ENCODE peak calls at places on chromosome 20, in seven cellular contexts. Y, T, G, O, Z, C and A are unnamed samples.

GRCh38 chr20:20233041-20233514 is 134.8 kb upstream of the INSM1 start:
- DNase-seq in Y (no peak), T (peak), G (no peak), O (no peak), Z (no peak), C (no peak), A (no peak)

GRCh38 chr20:297925-298754 is 770 bp downstream of the ZCCHC3 start:
- DNase-seq in Y (peak), T (peak), G (peak), O (peak), Z (peak), C (no peak), A (peak)

GRCh38 chr20:57581202-57582028 is 20.5 kb downstream of the PCK1 start:
- DNase-seq in Y (no peak), T (no peak), G (no peak), O (no peak), Z (no peak), C (no peak), A (no peak)

GRCh38 chr20:15031546-15032351 is 694.3 kb upstream of the FLRT3 start:
- DNase-seq in Y (no peak), T (no peak), G (no peak), O (no peak), Z (no peak), C (no peak), A (no peak)

GRCh38 chr20:62620624-62621023 is 21.7 kb upstream of the SLCO4A1 start:
- DNase-seq in Y (no peak), T (no peak), G (no peak), O (no peak), Z (no peak), C (no peak), A (no peak)

GRCh38 chr20:24633026-24633425 is 163.6 kb downstream of the SYNDIG1 start:
- DNase-seq in Y (no peak), T (no peak), G (no peak), O (no peak), Z (peak), C (no peak), A (no peak)

GRCh38 chr20:51172558-51173428 is 149.9 kb upstream of the KCNG1 start:
- DNase-seq in Y (no peak), T (no peak), G (no peak), O (no peak), Z (no peak), C (no peak), A (no peak)

GRCh38 chr20:18477821-18478220 is 10.6 kb downstream of the POLR3F start:
- DNase-seq in Y (no peak), T (no peak), G (no peak), O (no peak), Z (no peak), C (no peak), A (no peak)

GRCh38 chr20:48294942-48295341 is 509.7 kb upstream of the SULF2 start:
- DNase-seq in Y (no peak), T (no peak), G (no peak), O (no peak), Z (no peak), C (no peak), A (no peak)

GRCh38 chr20:47546184-47547033 is 44.7 kb downstream of the NCOA3 start:
- DNase-seq in Y (no peak), T (peak), G (no peak), O (no peak), Z (peak), C (no peak), A (peak)

GRCh38 chr20:36847009-36847709 is 28.8 kb upstream of the TLDC2 start:
- DNase-seq in Y (no peak), T (peak), G (no peak), O (no peak), Z (peak), C (no peak), A (no peak)

GRCh38 chr20:58508762-58509395 is 6.3 kb downstream of the APCDD1L start:
- DNase-seq in Y (no peak), T (no peak), G (no peak), O (no peak), Z (no peak), C (no peak), A (no peak)

GRCh38 chr20:47489448-47489872 is 12.2 kb upstream of the NCOA3 start:
- DNase-seq in Y (no peak), T (no peak), G (peak), O (no peak), Z (no peak), C (no peak), A (no peak)

GRCh38 chr20:56778765-56779195 is 149.7 kb downstream of the TFAP2C start:
- DNase-seq in Y (no peak), T (no peak), G (no peak), O (no peak), Z (peak), C (no peak), A (no peak)

GRCh38 chr20:40414843-40415615 is 274.0 kb downstream of the MAFB start:
- DNase-seq in Y (no peak), T (no peak), G (no peak), O (no peak), Z (no peak), C (no peak), A (no peak)

GRCh38 chr20:53922901-53923314 is 147.5 kb downstream of the BCAS1 start:
- DNase-seq in Y (no peak), T (no peak), G (no peak), O (no peak), Z (no peak), C (peak), A (no peak)

GRCh38 chr20:62208805-62209755 is 11.0 kb downstream of the HRH3 start:
- DNase-seq in Y (no peak), T (no peak), G (no peak), O (no peak), Z (no peak), C (no peak), A (no peak)

GRCh38 chr20:4607287-4607713 is 114.4 kb upstream of the PRND start:
- DNase-seq in Y (peak), T (peak), G (peak), O (no peak), Z (peak), C (no peak), A (no peak)

GRCh38 chr20:24066075-24066700 is 77.6 kb upstream of the GGTLC1 start:
- DNase-seq in Y (peak), T (no peak), G (peak), O (no peak), Z (no peak), C (no peak), A (no peak)

GRCh38 chr20:45971425-45971674 is 653 bp downstream of the ZNF335 start:
- DNase-seq in Y (no peak), T (no peak), G (no peak), O (no peak), Z (no peak), C (no peak), A (no peak)

GRCh38 chr20:8073024-8073832 is 53.7 kb upstream of the TMX4 start:
- DNase-seq in Y (peak), T (peak), G (no peak), O (peak), Z (peak), C (peak), A (peak)

GRCh38 chr20:6305536-6305935 is 182.7 kb upstream of the FERMT1 start:
- DNase-seq in Y (no peak), T (no peak), G (no peak), O (no peak), Z (no peak), C (no peak), A (no peak)

GRCh38 chr20:50672400-50673145 is 18.8 kb downstream of the RIPOR3 start:
- DNase-seq in Y (no peak), T (no peak), G (no peak), O (no peak), Z (no peak), C (no peak), A (no peak)

GRCh38 chr20:4724459-4725262 is 3.0 kb downstream of the PRND start:
- DNase-seq in Y (no peak), T (no peak), G (no peak), O (no peak), Z (no peak), C (no peak), A (no peak)

GRCh38 chr20:906703-907102 is 9.4 kb downstream of the ANGPT4 start:
- DNase-seq in Y (no peak), T (no peak), G (no peak), O (no peak), Z (no peak), C (no peak), A (no peak)

GRCh38 chr20:62285722-62286121 is 17.1 kb upstream of the ADRM1 start:
- DNase-seq in Y (no peak), T (no peak), G (no peak), O (no peak), Z (no peak), C (no peak), A (no peak)

GRCh38 chr20:51542033-51542893 is at the start of gene NFATC2:
- DNase-seq in Y (peak), T (no peak), G (peak), O (no peak), Z (no peak), C (no peak), A (no peak)

GRCh38 chr20:49447946-49448809 is 34.3 kb downstream of the KCNB1 start:
- DNase-seq in Y (no peak), T (no peak), G (no peak), O (no peak), Z (no peak), C (no peak), A (no peak)

GRCh38 chr20:39822667-39823066 is 860.5 kb downstream of the DHX35 start:
- DNase-seq in Y (no peak), T (peak), G (no peak), O (peak), Z (peak), C (no peak), A (no peak)

GRCh38 chr20:62644802-62645496 is 2.6 kb downstream of the SLCO4A1 start:
- DNase-seq in Y (no peak), T (no peak), G (no peak), O (no peak), Z (no peak), C (no peak), A (no peak)

GRCh38 chr20:407953-408842 is at the start of gene RBCK1:
- DNase-seq in Y (peak), T (peak), G (peak), O (peak), Z (peak), C (no peak), A (no peak)

GRCh38 chr20:43941476-43942212 is 27.0 kb downstream of the TOX2 start:
- DNase-seq in Y (no peak), T (no peak), G (no peak), O (no peak), Z (no peak), C (peak), A (no peak)

GRCh38 chr20:57089701-57090144 is 176.7 kb downstream of the BMP7 start:
- DNase-seq in Y (peak), T (no peak), G (peak), O (no peak), Z (no peak), C (no peak), A (no peak)

GRCh38 chr20:8578191-8578690 is 446.2 kb downstream of the PLCB1 start:
- DNase-seq in Y (no peak), T (no peak), G (no peak), O (no peak), Z (no peak), C (no peak), A (no peak)

GRCh38 chr20:25553819-25554296 is 31.5 kb downstream of the NINL start:
- DNase-seq in Y (no peak), T (peak), G (no peak), O (no peak), Z (no peak), C (no peak), A (no peak)

GRCh38 chr20:57040924-57041323 is 225.5 kb downstream of the BMP7 start:
- DNase-seq in Y (no peak), T (no peak), G (no peak), O (no peak), Z (no peak), C (no peak), A (peak)